ENCODE peak calls at places on chromosomes 6 and 20, in eight cellular contexts. Q, F, O, R, N, J, T and H are unnamed samples.

GRCh38 chr6:162733489-162733888 is 5.7 kb downstream of the PACRG start:
- DNase-seq in T (no peak), N (no peak), J (no peak), Q (peak), O (no peak), R (peak), F (no peak), H (no peak)

GRCh38 chr6:130037207-130037811 is 18.9 kb downstream of the L3MBTL3 start:
- DNase-seq in R (no peak), T (no peak), N (no peak), O (no peak), Q (no peak), F (no peak), J (no peak), H (no peak)

GRCh38 chr6:45476341-45476740 is 98.6 kb upstream of the SUPT3H start:
- DNase-seq in J (no peak), F (no peak), N (no peak), O (no peak), R (no peak), T (no peak), Q (no peak), H (no peak)

GRCh38 chr6:78993955-78994354 is 84.1 kb downstream of the PHIP start:
- DNase-seq in T (no peak), J (no peak), O (peak), F (no peak), N (no peak), R (no peak), Q (no peak), H (no peak)

GRCh38 chr20:20744170-20744725 is 31.8 kb upstream of the RALGAPA2 start:
- DNase-seq in Q (no peak), J (no peak), F (no peak), T (no peak), N (no peak), R (no peak), O (no peak), H (no peak)

GRCh38 chr6:131001113-131001776 is 61.8 kb downstream of the EPB41L2 start:
- DNase-seq in Q (no peak), J (no peak), R (no peak), O (no peak), F (no peak), T (no peak), N (no peak), H (no peak)

GRCh38 chr6:53910834-53911233 is 116.0 kb downstream of the LRRC1 start:
- DNase-seq in O (no peak), Q (no peak), T (no peak), J (no peak), R (no peak), F (no peak), N (no peak), H (no peak)

GRCh38 chr6:85675030-85675819 is 32.5 kb upstream of the SYNCRIP start:
- DNase-seq in O (no peak), Q (no peak), N (no peak), T (no peak), R (peak), F (peak), J (peak), H (no peak)

GRCh38 chr20:43722153-43722505 is 4.7 kb downstream of the GTSF1L start:
- DNase-seq in Q (peak), F (no peak), R (no peak), T (no peak), J (no peak), N (peak), O (peak), H (no peak)

GRCh38 chr6:149278996-149279395 is 38.5 kb upstream of the TAB2 start:
- DNase-seq in F (no peak), R (peak), O (no peak), N (no peak), T (no peak), Q (no peak), J (no peak), H (no peak)

GRCh38 chr6:168198302-168199180 is 119.5 kb upstream of the FRMD1 start:
- DNase-seq in O (peak), R (no peak), F (no peak), J (no peak), N (no peak), Q (no peak), T (no peak), H (no peak)

GRCh38 chr6:144185133-144185836 is 35.0 kb downstream of the STX11 start:
- DNase-seq in T (no peak), O (no peak), Q (no peak), R (no peak), N (no peak), J (no peak), F (no peak), H (no peak)

GRCh38 chr6:12815884-12816600 is 99.5 kb downstream of the PHACTR1 start:
- DNase-seq in O (no peak), J (no peak), R (no peak), Q (no peak), T (no peak), N (no peak), F (no peak), H (no peak)

GRCh38 chr6:22239261-22239660 is 57.6 kb downstream of the PRL start:
- DNase-seq in T (no peak), J (no peak), F (no peak), Q (no peak), R (no peak), N (no peak), O (no peak), H (no peak)

GRCh38 chr6:155795173-155795796 is 339.6 kb upstream of the NOX3 start:
- DNase-seq in Q (no peak), T (no peak), F (no peak), R (peak), N (no peak), J (peak), O (no peak), H (no peak)

GRCh38 chr6:75601608-75602163 is at the start of gene SENP6:
- DNase-seq in T (peak), F (peak), O (peak), J (peak), R (peak), Q (peak), N (peak), H (peak)

GRCh38 chr6:31619805-31620585 is 520 bp upstream of the PRRC2A start:
- DNase-seq in T (peak), N (peak), Q (peak), R (peak), F (peak), J (peak), O (peak), H (peak)

GRCh38 chr6:160469153-160469552 is 121.0 kb downstream of the SLC22A3 start:
- DNase-seq in J (no peak), R (no peak), T (no peak), F (no peak), Q (no peak), O (no peak), N (no peak), H (no peak)

GRCh38 chr6:74431873-74432272 is 735.9 kb downstream of the CD109 start:
- DNase-seq in J (no peak), R (no peak), Q (no peak), F (no peak), T (no peak), N (no peak), O (no peak), H (no peak)

GRCh38 chr6:81808834-81809598 is 56.5 kb upstream of the TENT5A start:
- DNase-seq in Q (no peak), R (peak), T (no peak), F (no peak), O (no peak), N (no peak), J (no peak), H (peak)

GRCh38 chr6:32622545-32623401 is 14.4 kb upstream of the HLA-DQA1 start:
- DNase-seq in T (peak), R (peak), O (no peak), Q (peak), F (no peak), N (peak), J (peak), H (peak)

GRCh38 chr20:49915118-49915379 is 280 bp downstream of the SPATA2 start:
- DNase-seq in R (no peak), N (no peak), J (no peak), Q (no peak), T (no peak), F (no peak), O (no peak), H (no peak)

GRCh38 chr20:34543457-34544056 is 15.0 kb upstream of the MAP1LC3A start:
- DNase-seq in T (no peak), Q (no peak), N (no peak), R (no peak), F (no peak), O (no peak), J (no peak), H (no peak)

GRCh38 chr6:20741490-20741889 is 207.2 kb downstream of the CDKAL1 start:
- DNase-seq in O (no peak), Q (no peak), J (no peak), N (no peak), F (no peak), T (no peak), R (no peak), H (no peak)

GRCh38 chr20:18496042-18496441 is 983 bp downstream of the RBBP9 start:
- DNase-seq in R (no peak), T (no peak), N (no peak), J (no peak), F (no peak), Q (no peak), O (no peak), H (peak)

GRCh38 chr20:43237651-43238050 is 47.9 kb upstream of the PTPRT start:
- DNase-seq in F (no peak), Q (no peak), J (no peak), R (no peak), T (no peak), O (no peak), N (no peak), H (no peak)

GRCh38 chr6:45933855-45934254 is 81.8 kb downstream of the CLIC5 start:
- DNase-seq in J (no peak), T (no peak), Q (no peak), N (no peak), R (no peak), F (no peak), O (no peak), H (no peak)

GRCh38 chr6:15326072-15326614 is 80.3 kb downstream of the JARID2 start:
- DNase-seq in T (no peak), J (no peak), Q (no peak), O (no peak), R (no peak), F (no peak), N (no peak), H (no peak)

GRCh38 chr6:33279971-33280511 is 3.1 kb downstream of the B3GALT4 start:
- DNase-seq in N (no peak), O (no peak), Q (no peak), F (no peak), J (peak), R (peak), T (no peak), H (peak)

GRCh38 chr6:77055711-77056110 is 407.6 kb downstream of the HTR1B start:
- DNase-seq in T (no peak), R (no peak), Q (no peak), O (no peak), F (no peak), J (no peak), N (no peak), H (no peak)

GRCh38 chr20:50172347-50173013 is 18.1 kb upstream of the CEBPB start:
- DNase-seq in J (peak), N (no peak), T (no peak), O (peak), Q (no peak), F (no peak), R (no peak), H (peak)

GRCh38 chr6:5674723-5675122 is 332.0 kb downstream of the NRN1 start:
- DNase-seq in T (no peak), Q (no peak), O (no peak), F (no peak), R (peak), J (no peak), N (no peak), H (no peak)

GRCh38 chr6:46906776-46907175 is 15.0 kb downstream of the ADGRF5 start:
- DNase-seq in Q (no peak), N (no peak), F (no peak), R (no peak), T (no peak), J (no peak), O (no peak), H (no peak)

GRCh38 chr20:25389858-25390537 is 637 bp downstream of the ABHD12 start:
- DNase-seq in R (no peak), T (no peak), O (peak), Q (peak), F (no peak), J (peak), N (peak), H (peak)

GRCh38 chr6:150202404-150202803 is 59.6 kb downstream of the PPP1R14C start:
- DNase-seq in Q (no peak), O (no peak), N (no peak), F (no peak), J (peak), T (no peak), R (no peak), H (no peak)

GRCh38 chr20:12345978-12346377 is 428.3 kb downstream of the BTBD3 start:
- DNase-seq in J (no peak), T (no peak), R (no peak), F (no peak), O (no peak), N (no peak), Q (no peak), H (no peak)

GRCh38 chr20:33299111-33299603 is 16.1 kb downstream of the BPIFB1 start:
- DNase-seq in N (peak), Q (peak), T (peak), O (peak), R (peak), F (no peak), J (peak), H (peak)